ENCODE peak calls at places on chromosomes 2 and 18, in ten cellular contexts. One of them, this sample, is unnamed.

GRCh38 chr18:59665057-59666007 is 31.9 kb downstream of the CCBE1 start:
- DNase-seq in stimulated activated naive CD8-positive, alpha-beta T cell treated with anti-CD3 and anti-CD28 coated beads, Interleukin-15, amount 100 ng/mL, for 72 hours: no peak
- DNase-seq in activated CD4-positive, alpha-beta T cell treated with anti-CD3 and anti-CD28 coated beads, Interleukin-2, amount 50 U/mL, for 4 hours: no peak
- DNase-seq in NCI-H69: peak; percentile 37
- DNase-seq in NCI-H2081: no peak
- DNase-seq in NCI-H1417: no peak
- DNase-seq in NCI-H1436: no peak
- DNase-seq in osteocyte: no peak
- DNase-seq in MG63: no peak
- DNase-seq in neuronal stem cell: no peak
- DNase-seq in this sample: no peak

GRCh38 chr2:85277416-85278158 is 50.2 kb downstream of the TGOLN2 start:
- DNase-seq in stimulated activated naive CD8-positive, alpha-beta T cell treated with anti-CD3 and anti-CD28 coated beads, Interleukin-15, amount 100 ng/mL, for 72 hours: no peak
- DNase-seq in activated CD4-positive, alpha-beta T cell treated with anti-CD3 and anti-CD28 coated beads, Interleukin-2, amount 50 U/mL, for 4 hours: no peak
- DNase-seq in NCI-H69: no peak
- DNase-seq in NCI-H2081: no peak
- DNase-seq in NCI-H1417: no peak
- DNase-seq in NCI-H1436: no peak
- DNase-seq in osteocyte: peak; percentile 89
- DNase-seq in MG63: peak; percentile 12
- DNase-seq in neuronal stem cell: no peak
- DNase-seq in this sample: peak; percentile 89

GRCh38 chr2:237441605-237442004 is 27.6 kb upstream of the COL6A3 start:
- DNase-seq in stimulated activated naive CD8-positive, alpha-beta T cell treated with anti-CD3 and anti-CD28 coated beads, Interleukin-15, amount 100 ng/mL, for 72 hours: no peak
- DNase-seq in activated CD4-positive, alpha-beta T cell treated with anti-CD3 and anti-CD28 coated beads, Interleukin-2, amount 50 U/mL, for 4 hours: peak; percentile 43
- DNase-seq in NCI-H69: no peak
- DNase-seq in NCI-H2081: no peak
- DNase-seq in NCI-H1417: no peak
- DNase-seq in NCI-H1436: no peak
- DNase-seq in osteocyte: no peak
- DNase-seq in MG63: peak; percentile 58
- DNase-seq in neuronal stem cell: no peak
- DNase-seq in this sample: peak; percentile 21

GRCh38 chr2:84301717-84302116 is 157.4 kb downstream of the SUCLG1 start:
- DNase-seq in stimulated activated naive CD8-positive, alpha-beta T cell treated with anti-CD3 and anti-CD28 coated beads, Interleukin-15, amount 100 ng/mL, for 72 hours: no peak
- DNase-seq in activated CD4-positive, alpha-beta T cell treated with anti-CD3 and anti-CD28 coated beads, Interleukin-2, amount 50 U/mL, for 4 hours: no peak
- DNase-seq in NCI-H69: no peak
- DNase-seq in NCI-H2081: no peak
- DNase-seq in NCI-H1417: no peak
- DNase-seq in NCI-H1436: no peak
- DNase-seq in osteocyte: no peak
- DNase-seq in MG63: no peak
- DNase-seq in neuronal stem cell: no peak
- DNase-seq in this sample: no peak

GRCh38 chr18:67359868-67360838 is 156.4 kb downstream of the DSEL start:
- DNase-seq in stimulated activated naive CD8-positive, alpha-beta T cell treated with anti-CD3 and anti-CD28 coated beads, Interleukin-15, amount 100 ng/mL, for 72 hours: peak; percentile 10
- DNase-seq in activated CD4-positive, alpha-beta T cell treated with anti-CD3 and anti-CD28 coated beads, Interleukin-2, amount 50 U/mL, for 4 hours: peak; percentile 14
- DNase-seq in NCI-H69: peak; percentile 23
- DNase-seq in NCI-H2081: no peak
- DNase-seq in NCI-H1417: no peak
- DNase-seq in NCI-H1436: no peak
- DNase-seq in osteocyte: no peak
- DNase-seq in MG63: peak; percentile 70
- DNase-seq in neuronal stem cell: no peak
- DNase-seq in this sample: peak; percentile 93

GRCh38 chr2:128401680-128402079 is 83.0 kb upstream of the HS6ST1 start:
- DNase-seq in stimulated activated naive CD8-positive, alpha-beta T cell treated with anti-CD3 and anti-CD28 coated beads, Interleukin-15, amount 100 ng/mL, for 72 hours: no peak
- DNase-seq in activated CD4-positive, alpha-beta T cell treated with anti-CD3 and anti-CD28 coated beads, Interleukin-2, amount 50 U/mL, for 4 hours: no peak
- DNase-seq in NCI-H69: no peak
- DNase-seq in NCI-H2081: no peak
- DNase-seq in NCI-H1417: no peak
- DNase-seq in NCI-H1436: no peak
- DNase-seq in osteocyte: no peak
- DNase-seq in MG63: no peak
- DNase-seq in neuronal stem cell: no peak
- DNase-seq in this sample: no peak

GRCh38 chr2:238967031-238967977 is 119.4 kb downstream of the TWIST2 start:
- DNase-seq in stimulated activated naive CD8-positive, alpha-beta T cell treated with anti-CD3 and anti-CD28 coated beads, Interleukin-15, amount 100 ng/mL, for 72 hours: no peak
- DNase-seq in activated CD4-positive, alpha-beta T cell treated with anti-CD3 and anti-CD28 coated beads, Interleukin-2, amount 50 U/mL, for 4 hours: no peak
- DNase-seq in NCI-H69: no peak
- DNase-seq in NCI-H2081: no peak
- DNase-seq in NCI-H1417: no peak
- DNase-seq in NCI-H1436: no peak
- DNase-seq in osteocyte: no peak
- DNase-seq in MG63: no peak
- DNase-seq in neuronal stem cell: no peak
- DNase-seq in this sample: no peak

GRCh38 chr18:70366174-70366573 is 77.3 kb downstream of the SOCS6 start:
- DNase-seq in stimulated activated naive CD8-positive, alpha-beta T cell treated with anti-CD3 and anti-CD28 coated beads, Interleukin-15, amount 100 ng/mL, for 72 hours: no peak
- DNase-seq in activated CD4-positive, alpha-beta T cell treated with anti-CD3 and anti-CD28 coated beads, Interleukin-2, amount 50 U/mL, for 4 hours: no peak
- DNase-seq in NCI-H69: no peak
- DNase-seq in NCI-H2081: no peak
- DNase-seq in NCI-H1417: no peak
- DNase-seq in NCI-H1436: no peak
- DNase-seq in osteocyte: no peak
- DNase-seq in MG63: no peak
- DNase-seq in neuronal stem cell: peak; percentile 41
- DNase-seq in this sample: no peak

GRCh38 chr2:29186812-29187211 is 71.6 kb downstream of the CLIP4 start:
- DNase-seq in stimulated activated naive CD8-positive, alpha-beta T cell treated with anti-CD3 and anti-CD28 coated beads, Interleukin-15, amount 100 ng/mL, for 72 hours: no peak
- DNase-seq in activated CD4-positive, alpha-beta T cell treated with anti-CD3 and anti-CD28 coated beads, Interleukin-2, amount 50 U/mL, for 4 hours: no peak
- DNase-seq in NCI-H69: no peak
- DNase-seq in NCI-H2081: no peak
- DNase-seq in NCI-H1417: no peak
- DNase-seq in NCI-H1436: no peak
- DNase-seq in osteocyte: no peak
- DNase-seq in MG63: no peak
- DNase-seq in neuronal stem cell: no peak
- DNase-seq in this sample: no peak

GRCh38 chr2:128442891-128443302 is 124.2 kb upstream of the HS6ST1 start:
- DNase-seq in stimulated activated naive CD8-positive, alpha-beta T cell treated with anti-CD3 and anti-CD28 coated beads, Interleukin-15, amount 100 ng/mL, for 72 hours: no peak
- DNase-seq in activated CD4-positive, alpha-beta T cell treated with anti-CD3 and anti-CD28 coated beads, Interleukin-2, amount 50 U/mL, for 4 hours: no peak
- DNase-seq in NCI-H69: no peak
- DNase-seq in NCI-H2081: no peak
- DNase-seq in NCI-H1417: no peak
- DNase-seq in NCI-H1436: no peak
- DNase-seq in osteocyte: peak; percentile 83
- DNase-seq in MG63: no peak
- DNase-seq in neuronal stem cell: no peak
- DNase-seq in this sample: no peak

GRCh38 chr2:109201465-109202420 is 72.7 kb downstream of the SH3RF3 start:
- DNase-seq in stimulated activated naive CD8-positive, alpha-beta T cell treated with anti-CD3 and anti-CD28 coated beads, Interleukin-15, amount 100 ng/mL, for 72 hours: no peak
- DNase-seq in activated CD4-positive, alpha-beta T cell treated with anti-CD3 and anti-CD28 coated beads, Interleukin-2, amount 50 U/mL, for 4 hours: no peak
- DNase-seq in NCI-H69: peak; percentile 70
- DNase-seq in NCI-H2081: no peak
- DNase-seq in NCI-H1417: no peak
- DNase-seq in NCI-H1436: no peak
- DNase-seq in osteocyte: no peak
- DNase-seq in MG63: no peak
- DNase-seq in neuronal stem cell: no peak
- DNase-seq in this sample: no peak

GRCh38 chr2:131034122-131035051 is 58.9 kb downstream of the FAM168B start:
- DNase-seq in stimulated activated naive CD8-positive, alpha-beta T cell treated with anti-CD3 and anti-CD28 coated beads, Interleukin-15, amount 100 ng/mL, for 72 hours: no peak
- DNase-seq in activated CD4-positive, alpha-beta T cell treated with anti-CD3 and anti-CD28 coated beads, Interleukin-2, amount 50 U/mL, for 4 hours: no peak
- DNase-seq in NCI-H69: peak; percentile 75
- DNase-seq in NCI-H2081: peak; percentile 37
- DNase-seq in NCI-H1417: no peak
- DNase-seq in NCI-H1436: no peak
- DNase-seq in osteocyte: peak; percentile 86
- DNase-seq in MG63: peak; percentile 69
- DNase-seq in neuronal stem cell: peak; percentile 62
- DNase-seq in this sample: peak; percentile 62

GRCh38 chr18:46051731-46052461 is 20.2 kb downstream of the PSTPIP2 start:
- DNase-seq in stimulated activated naive CD8-positive, alpha-beta T cell treated with anti-CD3 and anti-CD28 coated beads, Interleukin-15, amount 100 ng/mL, for 72 hours: no peak
- DNase-seq in activated CD4-positive, alpha-beta T cell treated with anti-CD3 and anti-CD28 coated beads, Interleukin-2, amount 50 U/mL, for 4 hours: no peak
- DNase-seq in NCI-H69: no peak
- DNase-seq in NCI-H2081: no peak
- DNase-seq in NCI-H1417: no peak
- DNase-seq in NCI-H1436: no peak
- DNase-seq in osteocyte: peak; percentile 59
- DNase-seq in MG63: no peak
- DNase-seq in neuronal stem cell: no peak
- DNase-seq in this sample: peak; percentile 84

GRCh38 chr18:74063023-74063422 is 84.6 kb downstream of the FBXO15 start:
- DNase-seq in stimulated activated naive CD8-positive, alpha-beta T cell treated with anti-CD3 and anti-CD28 coated beads, Interleukin-15, amount 100 ng/mL, for 72 hours: peak; percentile 45
- DNase-seq in activated CD4-positive, alpha-beta T cell treated with anti-CD3 and anti-CD28 coated beads, Interleukin-2, amount 50 U/mL, for 4 hours: no peak
- DNase-seq in NCI-H69: peak; percentile 83
- DNase-seq in NCI-H2081: no peak
- DNase-seq in NCI-H1417: no peak
- DNase-seq in NCI-H1436: no peak
- DNase-seq in osteocyte: no peak
- DNase-seq in MG63: no peak
- DNase-seq in neuronal stem cell: no peak
- DNase-seq in this sample: no peak

GRCh38 chr2:94982661-94983060 is 42.8 kb upstream of the MAL start:
- DNase-seq in stimulated activated naive CD8-positive, alpha-beta T cell treated with anti-CD3 and anti-CD28 coated beads, Interleukin-15, amount 100 ng/mL, for 72 hours: no peak
- DNase-seq in activated CD4-positive, alpha-beta T cell treated with anti-CD3 and anti-CD28 coated beads, Interleukin-2, amount 50 U/mL, for 4 hours: no peak
- DNase-seq in NCI-H69: peak; percentile 25
- DNase-seq in NCI-H2081: no peak
- DNase-seq in NCI-H1417: no peak
- DNase-seq in NCI-H1436: no peak
- DNase-seq in osteocyte: no peak
- DNase-seq in MG63: no peak
- DNase-seq in neuronal stem cell: no peak
- DNase-seq in this sample: peak; percentile 22

GRCh38 chr2:45283764-45284620 is 274.7 kb upstream of the SIX2 start:
- DNase-seq in stimulated activated naive CD8-positive, alpha-beta T cell treated with anti-CD3 and anti-CD28 coated beads, Interleukin-15, amount 100 ng/mL, for 72 hours: no peak
- DNase-seq in activated CD4-positive, alpha-beta T cell treated with anti-CD3 and anti-CD28 coated beads, Interleukin-2, amount 50 U/mL, for 4 hours: no peak
- DNase-seq in NCI-H69: no peak
- DNase-seq in NCI-H2081: no peak
- DNase-seq in NCI-H1417: no peak
- DNase-seq in NCI-H1436: no peak
- DNase-seq in osteocyte: no peak
- DNase-seq in MG63: peak; percentile 83
- DNase-seq in neuronal stem cell: no peak
- DNase-seq in this sample: peak; percentile 88

GRCh38 chr2:231935207-231935524 is 9.0 kb upstream of the NPPC start:
- DNase-seq in stimulated activated naive CD8-positive, alpha-beta T cell treated with anti-CD3 and anti-CD28 coated beads, Interleukin-15, amount 100 ng/mL, for 72 hours: no peak
- DNase-seq in activated CD4-positive, alpha-beta T cell treated with anti-CD3 and anti-CD28 coated beads, Interleukin-2, amount 50 U/mL, for 4 hours: no peak
- DNase-seq in NCI-H69: no peak
- DNase-seq in NCI-H2081: no peak
- DNase-seq in NCI-H1417: no peak
- DNase-seq in NCI-H1436: no peak
- DNase-seq in osteocyte: peak; percentile 71
- DNase-seq in MG63: no peak
- DNase-seq in neuronal stem cell: no peak
- DNase-seq in this sample: no peak

GRCh38 chr2:236793041-236794011 is 223.7 kb downstream of the ACKR3 start:
- DNase-seq in stimulated activated naive CD8-positive, alpha-beta T cell treated with anti-CD3 and anti-CD28 coated beads, Interleukin-15, amount 100 ng/mL, for 72 hours: no peak
- DNase-seq in activated CD4-positive, alpha-beta T cell treated with anti-CD3 and anti-CD28 coated beads, Interleukin-2, amount 50 U/mL, for 4 hours: no peak
- DNase-seq in NCI-H69: no peak
- DNase-seq in NCI-H2081: no peak
- DNase-seq in NCI-H1417: no peak
- DNase-seq in NCI-H1436: no peak
- DNase-seq in osteocyte: peak; percentile 70
- DNase-seq in MG63: no peak
- DNase-seq in neuronal stem cell: no peak
- DNase-seq in this sample: no peak

GRCh38 chr2:42424033-42424432 is 63.0 kb upstream of the COX7A2L start:
- DNase-seq in stimulated activated naive CD8-positive, alpha-beta T cell treated with anti-CD3 and anti-CD28 coated beads, Interleukin-15, amount 100 ng/mL, for 72 hours: no peak
- DNase-seq in activated CD4-positive, alpha-beta T cell treated with anti-CD3 and anti-CD28 coated beads, Interleukin-2, amount 50 U/mL, for 4 hours: no peak
- DNase-seq in NCI-H69: no peak
- DNase-seq in NCI-H2081: no peak
- DNase-seq in NCI-H1417: no peak
- DNase-seq in NCI-H1436: no peak
- DNase-seq in osteocyte: no peak
- DNase-seq in MG63: no peak
- DNase-seq in neuronal stem cell: no peak
- DNase-seq in this sample: no peak

GRCh38 chr2:187654535-187654934 is 100.3 kb upstream of the TFPI start:
- DNase-seq in stimulated activated naive CD8-positive, alpha-beta T cell treated with anti-CD3 and anti-CD28 coated beads, Interleukin-15, amount 100 ng/mL, for 72 hours: no peak
- DNase-seq in activated CD4-positive, alpha-beta T cell treated with anti-CD3 and anti-CD28 coated beads, Interleukin-2, amount 50 U/mL, for 4 hours: no peak
- DNase-seq in NCI-H69: peak; percentile 96
- DNase-seq in NCI-H2081: peak; percentile 95
- DNase-seq in NCI-H1417: peak; percentile 71
- DNase-seq in NCI-H1436: peak; percentile 50
- DNase-seq in osteocyte: no peak
- DNase-seq in MG63: peak; percentile 51
- DNase-seq in neuronal stem cell: no peak
- DNase-seq in this sample: peak; percentile 5

GRCh38 chr2:105575626-105576025 is 169.1 kb upstream of the NCK2 start:
- DNase-seq in stimulated activated naive CD8-positive, alpha-beta T cell treated with anti-CD3 and anti-CD28 coated beads, Interleukin-15, amount 100 ng/mL, for 72 hours: no peak
- DNase-seq in activated CD4-positive, alpha-beta T cell treated with anti-CD3 and anti-CD28 coated beads, Interleukin-2, amount 50 U/mL, for 4 hours: no peak
- DNase-seq in NCI-H69: no peak
- DNase-seq in NCI-H2081: no peak
- DNase-seq in NCI-H1417: no peak
- DNase-seq in NCI-H1436: no peak
- DNase-seq in osteocyte: no peak
- DNase-seq in MG63: no peak
- DNase-seq in neuronal stem cell: no peak
- DNase-seq in this sample: no peak

GRCh38 chr2:9753276-9753600 is 90.0 kb upstream of the TAF1B start:
- DNase-seq in stimulated activated naive CD8-positive, alpha-beta T cell treated with anti-CD3 and anti-CD28 coated beads, Interleukin-15, amount 100 ng/mL, for 72 hours: no peak
- DNase-seq in activated CD4-positive, alpha-beta T cell treated with anti-CD3 and anti-CD28 coated beads, Interleukin-2, amount 50 U/mL, for 4 hours: peak; percentile 54
- DNase-seq in NCI-H69: no peak
- DNase-seq in NCI-H2081: no peak
- DNase-seq in NCI-H1417: no peak
- DNase-seq in NCI-H1436: no peak
- DNase-seq in osteocyte: no peak
- DNase-seq in MG63: peak; percentile 87
- DNase-seq in neuronal stem cell: no peak
- DNase-seq in this sample: peak; percentile 99

GRCh38 chr18:36514778-36515177 is 217.3 kb downstream of the FHOD3 start:
- DNase-seq in stimulated activated naive CD8-positive, alpha-beta T cell treated with anti-CD3 and anti-CD28 coated beads, Interleukin-15, amount 100 ng/mL, for 72 hours: no peak
- DNase-seq in activated CD4-positive, alpha-beta T cell treated with anti-CD3 and anti-CD28 coated beads, Interleukin-2, amount 50 U/mL, for 4 hours: no peak
- DNase-seq in NCI-H69: no peak
- DNase-seq in NCI-H2081: no peak
- DNase-seq in NCI-H1417: no peak
- DNase-seq in NCI-H1436: no peak
- DNase-seq in osteocyte: peak; percentile 68
- DNase-seq in MG63: no peak
- DNase-seq in neuronal stem cell: peak; percentile 23
- DNase-seq in this sample: no peak

GRCh38 chr2:241507430-241508239 is 749 bp downstream of the STK25 start:
- DNase-seq in stimulated activated naive CD8-positive, alpha-beta T cell treated with anti-CD3 and anti-CD28 coated beads, Interleukin-15, amount 100 ng/mL, for 72 hours: peak; percentile 50
- DNase-seq in activated CD4-positive, alpha-beta T cell treated with anti-CD3 and anti-CD28 coated beads, Interleukin-2, amount 50 U/mL, for 4 hours: peak; percentile 26
- DNase-seq in NCI-H69: peak; percentile 75
- DNase-seq in NCI-H2081: peak; percentile 58
- DNase-seq in NCI-H1417: peak; percentile 83
- DNase-seq in NCI-H1436: peak; percentile 45
- DNase-seq in osteocyte: peak; percentile 87
- DNase-seq in MG63: peak; percentile 62
- DNase-seq in neuronal stem cell: peak; percentile 51
- DNase-seq in this sample: peak; percentile 44

GRCh38 chr2:54494087-54494486 is 38.0 kb downstream of the SPTBN1 start:
- DNase-seq in stimulated activated naive CD8-positive, alpha-beta T cell treated with anti-CD3 and anti-CD28 coated beads, Interleukin-15, amount 100 ng/mL, for 72 hours: no peak
- DNase-seq in activated CD4-positive, alpha-beta T cell treated with anti-CD3 and anti-CD28 coated beads, Interleukin-2, amount 50 U/mL, for 4 hours: no peak
- DNase-seq in NCI-H69: no peak
- DNase-seq in NCI-H2081: no peak
- DNase-seq in NCI-H1417: no peak
- DNase-seq in NCI-H1436: no peak
- DNase-seq in osteocyte: no peak
- DNase-seq in MG63: no peak
- DNase-seq in neuronal stem cell: no peak
- DNase-seq in this sample: no peak

GRCh38 chr2:4139711-4140110 is 436.3 kb downstream of the DCDC2C start:
- DNase-seq in stimulated activated naive CD8-positive, alpha-beta T cell treated with anti-CD3 and anti-CD28 coated beads, Interleukin-15, amount 100 ng/mL, for 72 hours: no peak
- DNase-seq in activated CD4-positive, alpha-beta T cell treated with anti-CD3 and anti-CD28 coated beads, Interleukin-2, amount 50 U/mL, for 4 hours: no peak
- DNase-seq in NCI-H69: peak; percentile 56
- DNase-seq in NCI-H2081: peak; percentile 13
- DNase-seq in NCI-H1417: peak; percentile 29
- DNase-seq in NCI-H1436: no peak
- DNase-seq in osteocyte: no peak
- DNase-seq in MG63: no peak
- DNase-seq in neuronal stem cell: no peak
- DNase-seq in this sample: no peak

GRCh38 chr18:76338619-76339245 is 156.3 kb downstream of the ZNF516 start:
- DNase-seq in stimulated activated naive CD8-positive, alpha-beta T cell treated with anti-CD3 and anti-CD28 coated beads, Interleukin-15, amount 100 ng/mL, for 72 hours: no peak
- DNase-seq in activated CD4-positive, alpha-beta T cell treated with anti-CD3 and anti-CD28 coated beads, Interleukin-2, amount 50 U/mL, for 4 hours: no peak
- DNase-seq in NCI-H69: no peak
- DNase-seq in NCI-H2081: no peak
- DNase-seq in NCI-H1417: no peak
- DNase-seq in NCI-H1436: no peak
- DNase-seq in osteocyte: no peak
- DNase-seq in MG63: no peak
- DNase-seq in neuronal stem cell: no peak
- DNase-seq in this sample: no peak

GRCh38 chr2:64049633-64050220 is 30.5 kb upstream of the VPS54 start:
- DNase-seq in stimulated activated naive CD8-positive, alpha-beta T cell treated with anti-CD3 and anti-CD28 coated beads, Interleukin-15, amount 100 ng/mL, for 72 hours: peak; percentile 66
- DNase-seq in activated CD4-positive, alpha-beta T cell treated with anti-CD3 and anti-CD28 coated beads, Interleukin-2, amount 50 U/mL, for 4 hours: peak; percentile 69
- DNase-seq in NCI-H69: peak; percentile 75
- DNase-seq in NCI-H2081: peak; percentile 69
- DNase-seq in NCI-H1417: peak; percentile 72
- DNase-seq in NCI-H1436: peak; percentile 61
- DNase-seq in osteocyte: no peak
- DNase-seq in MG63: peak; percentile 34
- DNase-seq in neuronal stem cell: peak; percentile 36
- DNase-seq in this sample: peak; percentile 78

This sample was measured in epithelial cell of esophagus.